ENCODE peak calls at places on chromosomes 6 and 20, in seven cellular contexts. One of them, this sample, is unnamed.

GRCh38 chr6:145539831-145540230 is 195.5 kb downstream of the EPM2A start:
- DNase-seq in NCI-H1092 treated with DMSO at 0.1 percent for 48 hours: no peak
- DNase-seq in naive B cell: no peak
- DNase-seq in GM12865: no peak
- DNase-seq in NCI-H1436 treated with DMSO at 0.1 percent for 48 hours: no peak
- DNase-seq in activated T-cell treated with anti-CD3 and anti-CD28 coated beads, Interleukin-2, amount 50 U/mL, for 72 hours: no peak
- DNase-seq in Kasumi-1: no peak
- DNase-seq in this sample: no peak

GRCh38 chr20:3821996-3822395 is 1.6 kb downstream of the AP5S1 start:
- DNase-seq in activated T-cell treated with anti-CD3 and anti-CD28 coated beads, Interleukin-2, amount 50 U/mL, for 72 hours: no peak
- DNase-seq in NCI-H1092 treated with DMSO at 0.1 percent for 48 hours: no peak
- DNase-seq in NCI-H1436 treated with DMSO at 0.1 percent for 48 hours: no peak
- DNase-seq in Kasumi-1: no peak
- DNase-seq in naive B cell: no peak
- DNase-seq in GM12865: no peak
- DNase-seq in this sample: no peak

GRCh38 chr20:20229595-20229994 is 138.3 kb upstream of the INSM1 start:
- DNase-seq in NCI-H1092 treated with DMSO at 0.1 percent for 48 hours: no peak
- DNase-seq in naive B cell: no peak
- DNase-seq in Kasumi-1: no peak
- DNase-seq in NCI-H1436 treated with DMSO at 0.1 percent for 48 hours: no peak
- DNase-seq in activated T-cell treated with anti-CD3 and anti-CD28 coated beads, Interleukin-2, amount 50 U/mL, for 72 hours: no peak
- DNase-seq in GM12865: peak
- DNase-seq in this sample: no peak

GRCh38 chr6:3911130-3911529 is 62.0 kb downstream of the FAM50B start:
- DNase-seq in NCI-H1092 treated with DMSO at 0.1 percent for 48 hours: no peak
- DNase-seq in naive B cell: no peak
- DNase-seq in activated T-cell treated with anti-CD3 and anti-CD28 coated beads, Interleukin-2, amount 50 U/mL, for 72 hours: no peak
- DNase-seq in GM12865: no peak
- DNase-seq in Kasumi-1: no peak
- DNase-seq in NCI-H1436 treated with DMSO at 0.1 percent for 48 hours: no peak
- DNase-seq in this sample: no peak

GRCh38 chr6:15498640-15499039 is 164.2 kb downstream of the DTNBP1 start:
- DNase-seq in Kasumi-1: no peak
- DNase-seq in activated T-cell treated with anti-CD3 and anti-CD28 coated beads, Interleukin-2, amount 50 U/mL, for 72 hours: no peak
- DNase-seq in NCI-H1092 treated with DMSO at 0.1 percent for 48 hours: no peak
- DNase-seq in NCI-H1436 treated with DMSO at 0.1 percent for 48 hours: no peak
- DNase-seq in naive B cell: no peak
- DNase-seq in GM12865: no peak
- DNase-seq in this sample: no peak

GRCh38 chr6:43858161-43859153 is 88.4 kb downstream of the VEGFA start:
- DNase-seq in NCI-H1436 treated with DMSO at 0.1 percent for 48 hours: no peak
- DNase-seq in Kasumi-1: no peak
- DNase-seq in naive B cell: no peak
- DNase-seq in NCI-H1092 treated with DMSO at 0.1 percent for 48 hours: no peak
- DNase-seq in GM12865: no peak
- DNase-seq in activated T-cell treated with anti-CD3 and anti-CD28 coated beads, Interleukin-2, amount 50 U/mL, for 72 hours: no peak
- DNase-seq in this sample: no peak

GRCh38 chr6:37800904-37801669 is 18.4 kb upstream of the ZFAND3 start:
- DNase-seq in naive B cell: no peak
- DNase-seq in NCI-H1092 treated with DMSO at 0.1 percent for 48 hours: no peak
- DNase-seq in Kasumi-1: no peak
- DNase-seq in GM12865: no peak
- DNase-seq in NCI-H1436 treated with DMSO at 0.1 percent for 48 hours: no peak
- DNase-seq in activated T-cell treated with anti-CD3 and anti-CD28 coated beads, Interleukin-2, amount 50 U/mL, for 72 hours: no peak
- DNase-seq in this sample: no peak

GRCh38 chr6:143058987-143059386 is 1.7 kb upstream of the AIG1 start:
- DNase-seq in naive B cell: no peak
- DNase-seq in GM12865: no peak
- DNase-seq in NCI-H1092 treated with DMSO at 0.1 percent for 48 hours: no peak
- DNase-seq in NCI-H1436 treated with DMSO at 0.1 percent for 48 hours: no peak
- DNase-seq in Kasumi-1: no peak
- DNase-seq in activated T-cell treated with anti-CD3 and anti-CD28 coated beads, Interleukin-2, amount 50 U/mL, for 72 hours: no peak
- DNase-seq in this sample: peak

GRCh38 chr20:21704408-21705385 is 767 bp upstream of the PAX1 start:
- DNase-seq in Kasumi-1: no peak
- DNase-seq in NCI-H1092 treated with DMSO at 0.1 percent for 48 hours: no peak
- DNase-seq in GM12865: no peak
- DNase-seq in activated T-cell treated with anti-CD3 and anti-CD28 coated beads, Interleukin-2, amount 50 U/mL, for 72 hours: no peak
- DNase-seq in naive B cell: no peak
- DNase-seq in NCI-H1436 treated with DMSO at 0.1 percent for 48 hours: no peak
- DNase-seq in this sample: no peak

GRCh38 chr20:60037120-60037499 is 78.9 kb downstream of the CDH26 start:
- DNase-seq in NCI-H1436 treated with DMSO at 0.1 percent for 48 hours: no peak
- DNase-seq in activated T-cell treated with anti-CD3 and anti-CD28 coated beads, Interleukin-2, amount 50 U/mL, for 72 hours: no peak
- DNase-seq in NCI-H1092 treated with DMSO at 0.1 percent for 48 hours: no peak
- DNase-seq in Kasumi-1: peak
- DNase-seq in naive B cell: no peak
- DNase-seq in GM12865: no peak
- DNase-seq in this sample: no peak

GRCh38 chr6:19839788-19840187 is 2.6 kb downstream of the ID4 start:
- DNase-seq in activated T-cell treated with anti-CD3 and anti-CD28 coated beads, Interleukin-2, amount 50 U/mL, for 72 hours: no peak
- DNase-seq in naive B cell: no peak
- DNase-seq in NCI-H1092 treated with DMSO at 0.1 percent for 48 hours: no peak
- DNase-seq in NCI-H1436 treated with DMSO at 0.1 percent for 48 hours: no peak
- DNase-seq in Kasumi-1: no peak
- DNase-seq in GM12865: no peak
- DNase-seq in this sample: no peak

GRCh38 chr6:5302220-5302946 is 41.1 kb downstream of the FARS2 start:
- DNase-seq in naive B cell: no peak
- DNase-seq in NCI-H1092 treated with DMSO at 0.1 percent for 48 hours: no peak
- DNase-seq in Kasumi-1: no peak
- DNase-seq in activated T-cell treated with anti-CD3 and anti-CD28 coated beads, Interleukin-2, amount 50 U/mL, for 72 hours: peak
- DNase-seq in NCI-H1436 treated with DMSO at 0.1 percent for 48 hours: no peak
- DNase-seq in GM12865: peak
- DNase-seq in this sample: no peak

GRCh38 chr20:57294558-57294957 is 28.1 kb upstream of the BMP7 start:
- DNase-seq in Kasumi-1: no peak
- DNase-seq in activated T-cell treated with anti-CD3 and anti-CD28 coated beads, Interleukin-2, amount 50 U/mL, for 72 hours: no peak
- DNase-seq in naive B cell: no peak
- DNase-seq in NCI-H1092 treated with DMSO at 0.1 percent for 48 hours: no peak
- DNase-seq in GM12865: no peak
- DNase-seq in NCI-H1436 treated with DMSO at 0.1 percent for 48 hours: no peak
- DNase-seq in this sample: no peak

GRCh38 chr20:15047100-15047499 is 709.7 kb upstream of the FLRT3 start:
- DNase-seq in activated T-cell treated with anti-CD3 and anti-CD28 coated beads, Interleukin-2, amount 50 U/mL, for 72 hours: no peak
- DNase-seq in NCI-H1092 treated with DMSO at 0.1 percent for 48 hours: no peak
- DNase-seq in GM12865: no peak
- DNase-seq in NCI-H1436 treated with DMSO at 0.1 percent for 48 hours: no peak
- DNase-seq in naive B cell: no peak
- DNase-seq in Kasumi-1: no peak
- DNase-seq in this sample: no peak

GRCh38 chr20:13515796-13516533 is 122.8 kb downstream of the TASP1 start:
- DNase-seq in NCI-H1092 treated with DMSO at 0.1 percent for 48 hours: no peak
- DNase-seq in GM12865: no peak
- DNase-seq in NCI-H1436 treated with DMSO at 0.1 percent for 48 hours: no peak
- DNase-seq in activated T-cell treated with anti-CD3 and anti-CD28 coated beads, Interleukin-2, amount 50 U/mL, for 72 hours: no peak
- DNase-seq in Kasumi-1: no peak
- DNase-seq in naive B cell: no peak
- DNase-seq in this sample: no peak

GRCh38 chr20:11270566-11270965 is 596.8 kb upstream of the JAG1 start:
- DNase-seq in NCI-H1092 treated with DMSO at 0.1 percent for 48 hours: no peak
- DNase-seq in activated T-cell treated with anti-CD3 and anti-CD28 coated beads, Interleukin-2, amount 50 U/mL, for 72 hours: no peak
- DNase-seq in NCI-H1436 treated with DMSO at 0.1 percent for 48 hours: no peak
- DNase-seq in naive B cell: no peak
- DNase-seq in Kasumi-1: no peak
- DNase-seq in GM12865: no peak
- DNase-seq in this sample: no peak

GRCh38 chr6:447381-448165 is 56.0 kb downstream of the IRF4 start:
- DNase-seq in NCI-H1092 treated with DMSO at 0.1 percent for 48 hours: no peak
- DNase-seq in GM12865: no peak
- DNase-seq in activated T-cell treated with anti-CD3 and anti-CD28 coated beads, Interleukin-2, amount 50 U/mL, for 72 hours: peak
- DNase-seq in naive B cell: no peak
- DNase-seq in Kasumi-1: no peak
- DNase-seq in NCI-H1436 treated with DMSO at 0.1 percent for 48 hours: no peak
- DNase-seq in this sample: no peak

GRCh38 chr6:7148100-7148822 is 40.5 kb downstream of the RREB1 start:
- DNase-seq in activated T-cell treated with anti-CD3 and anti-CD28 coated beads, Interleukin-2, amount 50 U/mL, for 72 hours: no peak
- DNase-seq in GM12865: no peak
- DNase-seq in naive B cell: no peak
- DNase-seq in Kasumi-1: no peak
- DNase-seq in NCI-H1092 treated with DMSO at 0.1 percent for 48 hours: no peak
- DNase-seq in NCI-H1436 treated with DMSO at 0.1 percent for 48 hours: no peak
- DNase-seq in this sample: no peak

GRCh38 chr6:159152014-159152413 is 17.2 kb upstream of the FNDC1 start:
- DNase-seq in naive B cell: no peak
- DNase-seq in NCI-H1092 treated with DMSO at 0.1 percent for 48 hours: no peak
- DNase-seq in NCI-H1436 treated with DMSO at 0.1 percent for 48 hours: no peak
- DNase-seq in activated T-cell treated with anti-CD3 and anti-CD28 coated beads, Interleukin-2, amount 50 U/mL, for 72 hours: no peak
- DNase-seq in GM12865: no peak
- DNase-seq in Kasumi-1: no peak
- DNase-seq in this sample: no peak

GRCh38 chr6:28922004-28922840 is 1.6 kb downstream of the TRIM27 start:
- DNase-seq in GM12865: no peak
- DNase-seq in Kasumi-1: no peak
- DNase-seq in NCI-H1436 treated with DMSO at 0.1 percent for 48 hours: no peak
- DNase-seq in NCI-H1092 treated with DMSO at 0.1 percent for 48 hours: no peak
- DNase-seq in activated T-cell treated with anti-CD3 and anti-CD28 coated beads, Interleukin-2, amount 50 U/mL, for 72 hours: peak
- DNase-seq in naive B cell: no peak
- DNase-seq in this sample: peak

GRCh38 chr6:153131037-153131981 is at the start of gene RGS17:
- DNase-seq in activated T-cell treated with anti-CD3 and anti-CD28 coated beads, Interleukin-2, amount 50 U/mL, for 72 hours: peak
- DNase-seq in NCI-H1436 treated with DMSO at 0.1 percent for 48 hours: no peak
- DNase-seq in NCI-H1092 treated with DMSO at 0.1 percent for 48 hours: peak
- DNase-seq in GM12865: peak
- DNase-seq in Kasumi-1: peak
- DNase-seq in naive B cell: no peak
- DNase-seq in this sample: peak

GRCh38 chr6:77401231-77401630 is 62.1 kb downstream of the HTR1B start:
- DNase-seq in naive B cell: no peak
- DNase-seq in activated T-cell treated with anti-CD3 and anti-CD28 coated beads, Interleukin-2, amount 50 U/mL, for 72 hours: no peak
- DNase-seq in Kasumi-1: no peak
- DNase-seq in GM12865: no peak
- DNase-seq in NCI-H1436 treated with DMSO at 0.1 percent for 48 hours: no peak
- DNase-seq in NCI-H1092 treated with DMSO at 0.1 percent for 48 hours: no peak
- DNase-seq in this sample: no peak

GRCh38 chr6:37665309-37665708 is 32.4 kb downstream of the MDGA1 start:
- DNase-seq in NCI-H1436 treated with DMSO at 0.1 percent for 48 hours: no peak
- DNase-seq in NCI-H1092 treated with DMSO at 0.1 percent for 48 hours: peak
- DNase-seq in GM12865: no peak
- DNase-seq in naive B cell: no peak
- DNase-seq in Kasumi-1: no peak
- DNase-seq in activated T-cell treated with anti-CD3 and anti-CD28 coated beads, Interleukin-2, amount 50 U/mL, for 72 hours: no peak
- DNase-seq in this sample: no peak

GRCh38 chr20:11432407-11432806 is 485.3 kb upstream of the BTBD3 start:
- DNase-seq in GM12865: no peak
- DNase-seq in activated T-cell treated with anti-CD3 and anti-CD28 coated beads, Interleukin-2, amount 50 U/mL, for 72 hours: no peak
- DNase-seq in NCI-H1092 treated with DMSO at 0.1 percent for 48 hours: no peak
- DNase-seq in Kasumi-1: no peak
- DNase-seq in NCI-H1436 treated with DMSO at 0.1 percent for 48 hours: no peak
- DNase-seq in naive B cell: no peak
- DNase-seq in this sample: peak

This sample was measured in H4.